ENCODE peak calls at places on chromosomes 16 and 17, in ten cellular contexts. One of them, this sample, is unnamed. For H3K4me1 and H3K9me3, the result is how much of the 10 kb centered on the place peaks cover.

GRCh38 chr17:40550608-40551007 is 14.7 kb downstream of the CCR7 start:
- DNase-seq in RWPE2: no peak
- DNase-seq in psoas muscle: peak
- DNase-seq in CD8-positive, alpha-beta T cell: no peak
- DNase-seq in A549: peak
- DNase-seq in prostate gland: no peak
- DNase-seq in transverse colon: peak
- DNase-seq in OCI-LY7: no peak
- DNase-seq in GM23248: peak
- DNase-seq in heart right ventricle: peak
- DNase-seq in this sample: peak

GRCh38 chr17:57553991-57554825 is 190.9 kb downstream of the CCDC182 start:
- DNase-seq in RWPE2: no peak
- DNase-seq in psoas muscle: no peak
- DNase-seq in CD8-positive, alpha-beta T cell: no peak
- DNase-seq in A549: peak
- DNase-seq in prostate gland: no peak
- DNase-seq in transverse colon: peak
- DNase-seq in OCI-LY7: peak
- DNase-seq in GM23248: no peak
- DNase-seq in heart right ventricle: no peak
- DNase-seq in this sample: no peak

GRCh38 chr16:10971560-10971961 is 27.2 kb downstream of the CLEC16A start:
- DNase-seq in RWPE2: no peak
- DNase-seq in psoas muscle: no peak
- DNase-seq in CD8-positive, alpha-beta T cell: peak
- DNase-seq in A549: peak
- DNase-seq in prostate gland: peak
- DNase-seq in transverse colon: peak
- DNase-seq in OCI-LY7: peak
- DNase-seq in GM23248: peak
- DNase-seq in heart right ventricle: no peak
- DNase-seq in this sample: peak

GRCh38 chr17:75525806-75526554 is 483 bp downstream of the LLGL2 start:
- DNase-seq in RWPE2: peak
- DNase-seq in psoas muscle: no peak
- DNase-seq in CD8-positive, alpha-beta T cell: peak
- DNase-seq in A549: no peak
- DNase-seq in prostate gland: no peak
- DNase-seq in transverse colon: peak
- DNase-seq in OCI-LY7: no peak
- DNase-seq in GM23248: no peak
- DNase-seq in heart right ventricle: no peak
- DNase-seq in this sample: peak

GRCh38 chr16:77993586-77993985 is 28.8 kb upstream of the CLEC3A start:
- DNase-seq in RWPE2: no peak
- DNase-seq in psoas muscle: no peak
- DNase-seq in CD8-positive, alpha-beta T cell: no peak
- DNase-seq in A549: no peak
- DNase-seq in prostate gland: no peak
- DNase-seq in transverse colon: no peak
- DNase-seq in OCI-LY7: no peak
- DNase-seq in GM23248: peak
- DNase-seq in heart right ventricle: no peak
- DNase-seq in this sample: no peak

GRCh38 chr17:22569459-22570143 is 877.3 kb downstream of the KCNJ18 start:
- DNase-seq in RWPE2: no peak
- DNase-seq in psoas muscle: no peak
- DNase-seq in CD8-positive, alpha-beta T cell: no peak
- DNase-seq in A549: no peak
- DNase-seq in prostate gland: no peak
- DNase-seq in transverse colon: no peak
- DNase-seq in OCI-LY7: no peak
- DNase-seq in GM23248: no peak
- DNase-seq in heart right ventricle: no peak
- DNase-seq in this sample: no peak

GRCh38 chr17:30208214-30208613 is 27.3 kb downstream of the SLC6A4 start:
- DNase-seq in RWPE2: no peak
- DNase-seq in psoas muscle: no peak
- DNase-seq in CD8-positive, alpha-beta T cell: no peak
- DNase-seq in A549: no peak
- DNase-seq in prostate gland: no peak
- DNase-seq in transverse colon: no peak
- DNase-seq in OCI-LY7: no peak
- DNase-seq in GM23248: no peak
- DNase-seq in heart right ventricle: no peak
- DNase-seq in this sample: no peak

GRCh38 chr17:62566996-62567578 is 60.4 kb upstream of the MRC2 start:
- DNase-seq in RWPE2: no peak
- DNase-seq in psoas muscle: no peak
- DNase-seq in CD8-positive, alpha-beta T cell: no peak
- DNase-seq in A549: no peak
- DNase-seq in prostate gland: no peak
- DNase-seq in transverse colon: no peak
- DNase-seq in OCI-LY7: no peak
- DNase-seq in GM23248: no peak
- DNase-seq in heart right ventricle: no peak
- DNase-seq in this sample: no peak

GRCh38 chr16:23869052-23869451 is 33.3 kb downstream of the PRKCB start:
- DNase-seq in RWPE2: no peak
- DNase-seq in psoas muscle: no peak
- DNase-seq in CD8-positive, alpha-beta T cell: peak
- DNase-seq in A549: no peak
- DNase-seq in prostate gland: no peak
- DNase-seq in transverse colon: no peak
- DNase-seq in OCI-LY7: no peak
- DNase-seq in GM23248: no peak
- DNase-seq in heart right ventricle: no peak
- DNase-seq in this sample: no peak

GRCh38 chr17:75340636-75341035 is 51.4 kb upstream of the SLC25A19 start:
- DNase-seq in RWPE2: no peak
- DNase-seq in psoas muscle: no peak
- DNase-seq in CD8-positive, alpha-beta T cell: no peak
- DNase-seq in A549: no peak
- DNase-seq in prostate gland: no peak
- DNase-seq in transverse colon: no peak
- DNase-seq in OCI-LY7: no peak
- DNase-seq in GM23248: peak
- DNase-seq in heart right ventricle: no peak
- DNase-seq in this sample: no peak

GRCh38 chr16:29835926-29836325 is 15.7 kb downstream of the MVP start:
- DNase-seq in RWPE2: no peak
- DNase-seq in psoas muscle: no peak
- DNase-seq in CD8-positive, alpha-beta T cell: no peak
- DNase-seq in A549: no peak
- DNase-seq in prostate gland: no peak
- DNase-seq in transverse colon: no peak
- DNase-seq in OCI-LY7: no peak
- DNase-seq in GM23248: no peak
- DNase-seq in heart right ventricle: no peak
- DNase-seq in this sample: no peak

DNA sequence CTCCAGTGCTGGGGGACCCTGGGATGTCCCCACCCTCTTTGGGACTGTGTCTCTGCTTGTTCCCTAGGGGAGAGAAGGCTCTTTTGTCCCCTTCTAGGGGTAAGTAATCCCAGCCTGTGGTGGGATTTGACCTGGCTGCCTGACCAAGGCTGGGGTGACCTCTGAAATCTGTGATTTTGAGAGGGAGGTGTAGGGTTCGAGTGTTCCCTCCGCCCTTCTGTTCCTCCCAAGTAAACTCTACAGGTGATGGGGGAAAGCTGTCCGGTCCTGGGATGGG is 617 bp downstream of the TMEM92 start:
- DNase-seq in RWPE2: no peak
- DNase-seq in psoas muscle: no peak
- DNase-seq in CD8-positive, alpha-beta T cell: no peak
- DNase-seq in A549: no peak
- DNase-seq in prostate gland: no peak
- DNase-seq in transverse colon: peak
- DNase-seq in OCI-LY7: no peak
- DNase-seq in GM23248: no peak
- DNase-seq in heart right ventricle: no peak
- DNase-seq in this sample: no peak
- H3K4me1 ChIP-seq in RWPE2: under half
- H3K4me1 ChIP-seq in psoas muscle: under half
- H3K4me1 ChIP-seq in CD8-positive, alpha-beta T cell: under half
- H3K4me1 ChIP-seq in A549: half or more
- H3K4me1 ChIP-seq in prostate gland: under half
- H3K4me1 ChIP-seq in transverse colon: under half
- H3K4me1 ChIP-seq in OCI-LY7: under half
- H3K4me1 ChIP-seq in GM23248: half or more
- H3K4me1 ChIP-seq in heart right ventricle: under half
- H3K4me1 ChIP-seq in this sample: under half

DNA sequence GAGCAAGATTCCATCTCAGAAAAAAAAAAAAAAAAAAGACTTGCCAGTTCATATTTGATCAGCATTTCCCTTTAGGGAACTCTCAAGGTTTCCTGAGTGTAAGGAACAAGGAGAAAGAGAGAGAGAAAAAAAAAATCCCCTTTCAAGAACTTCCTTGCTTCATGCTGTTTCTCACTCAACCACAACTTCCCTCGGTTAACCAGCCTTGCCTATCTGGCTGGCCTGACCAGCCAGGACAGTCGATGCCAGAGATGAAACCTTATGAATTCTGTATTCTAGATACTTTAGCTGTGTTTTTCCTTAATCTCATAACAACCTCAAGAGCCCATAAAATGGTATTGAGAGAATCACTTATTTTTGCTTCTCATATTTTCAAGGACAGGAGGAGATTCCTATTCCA is 2.6 kb upstream of the N4BP1 start:
- DNase-seq in RWPE2: no peak
- DNase-seq in psoas muscle: no peak
- DNase-seq in CD8-positive, alpha-beta T cell: no peak
- DNase-seq in A549: no peak
- DNase-seq in prostate gland: no peak
- DNase-seq in transverse colon: no peak
- DNase-seq in OCI-LY7: no peak
- DNase-seq in GM23248: no peak
- DNase-seq in heart right ventricle: no peak
- DNase-seq in this sample: no peak
- H3K27ac ChIP-seq in RWPE2: peak
- H3K27ac ChIP-seq in psoas muscle: peak
- H3K27ac ChIP-seq in CD8-positive, alpha-beta T cell: peak
- H3K27ac ChIP-seq in A549: no peak
- H3K27ac ChIP-seq in prostate gland: peak
- H3K27ac ChIP-seq in transverse colon: peak
- H3K27ac ChIP-seq in OCI-LY7: peak
- H3K27ac ChIP-seq in GM23248: no peak
- H3K27ac ChIP-seq in heart right ventricle: peak
- H3K27ac ChIP-seq in this sample: no peak

GRCh38 chr16:21185659-21186325 is 25.6 kb downstream of the ZP2 start:
- DNase-seq in RWPE2: no peak
- DNase-seq in psoas muscle: no peak
- DNase-seq in CD8-positive, alpha-beta T cell: no peak
- DNase-seq in A549: no peak
- DNase-seq in prostate gland: no peak
- DNase-seq in transverse colon: peak
- DNase-seq in OCI-LY7: no peak
- DNase-seq in GM23248: no peak
- DNase-seq in heart right ventricle: no peak
- DNase-seq in this sample: no peak

GRCh38 chr16:21186326-21186691 is 25.1 kb downstream of the ZP2 start:
- DNase-seq in RWPE2: no peak
- DNase-seq in psoas muscle: no peak
- DNase-seq in CD8-positive, alpha-beta T cell: no peak
- DNase-seq in A549: no peak
- DNase-seq in prostate gland: no peak
- DNase-seq in transverse colon: no peak
- DNase-seq in OCI-LY7: no peak
- DNase-seq in GM23248: no peak
- DNase-seq in heart right ventricle: no peak
- DNase-seq in this sample: no peak

GRCh38 chr16:21183995-21184394 is 25.5 kb downstream of the LDAF1 start:
- DNase-seq in RWPE2: no peak
- DNase-seq in psoas muscle: no peak
- DNase-seq in CD8-positive, alpha-beta T cell: no peak
- DNase-seq in A549: no peak
- DNase-seq in prostate gland: no peak
- DNase-seq in transverse colon: no peak
- DNase-seq in OCI-LY7: no peak
- DNase-seq in GM23248: no peak
- DNase-seq in heart right ventricle: no peak
- DNase-seq in this sample: no peak

GRCh38 chr16:21179983-21180365 is 21.5 kb downstream of the LDAF1 start:
- DNase-seq in RWPE2: no peak
- DNase-seq in psoas muscle: no peak
- DNase-seq in CD8-positive, alpha-beta T cell: no peak
- DNase-seq in A549: no peak
- DNase-seq in prostate gland: no peak
- DNase-seq in transverse colon: no peak
- DNase-seq in OCI-LY7: no peak
- DNase-seq in GM23248: no peak
- DNase-seq in heart right ventricle: no peak
- DNase-seq in this sample: no peak

DNA sequence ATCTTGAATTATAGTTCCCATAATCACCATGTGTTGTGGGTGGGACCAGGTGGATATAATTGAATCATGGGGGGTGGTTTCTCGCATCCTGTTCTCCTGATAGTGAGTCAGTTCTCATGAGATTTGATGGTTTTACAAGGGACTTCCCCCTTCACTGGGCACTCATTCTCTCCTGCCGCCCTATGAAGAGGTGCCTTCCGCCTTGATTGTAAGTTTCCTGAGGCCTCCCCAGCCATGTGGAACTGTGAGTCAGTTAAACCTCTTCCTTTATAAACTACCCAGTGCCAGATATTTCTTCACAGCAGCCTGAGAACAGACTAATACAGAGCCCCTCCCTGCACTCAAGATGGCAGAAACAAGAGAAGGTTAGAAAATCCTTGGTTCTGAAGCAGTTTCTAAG is 26.4 kb downstream of the LDAF1 start:
- DNase-seq in RWPE2: no peak
- DNase-seq in psoas muscle: no peak
- DNase-seq in CD8-positive, alpha-beta T cell: no peak
- DNase-seq in A549: no peak
- DNase-seq in prostate gland: no peak
- DNase-seq in transverse colon: no peak
- DNase-seq in OCI-LY7: no peak
- DNase-seq in GM23248: peak
- DNase-seq in heart right ventricle: no peak
- DNase-seq in this sample: no peak
- H3K9me3 ChIP-seq in RWPE2: under half
- H3K9me3 ChIP-seq in psoas muscle: under half
- H3K9me3 ChIP-seq in CD8-positive, alpha-beta T cell: under half
- H3K9me3 ChIP-seq in A549: under half
- H3K9me3 ChIP-seq in prostate gland: under half
- H3K9me3 ChIP-seq in transverse colon: under half
- H3K9me3 ChIP-seq in OCI-LY7: under half
- H3K9me3 ChIP-seq in GM23248: under half
- H3K9me3 ChIP-seq in heart right ventricle: under half
- H3K9me3 ChIP-seq in this sample: under half

GRCh38 chr17:45228121-45228941 is 6.6 kb downstream of the FMNL1 start:
- DNase-seq in RWPE2: no peak
- DNase-seq in psoas muscle: no peak
- DNase-seq in CD8-positive, alpha-beta T cell: peak
- DNase-seq in A549: peak
- DNase-seq in prostate gland: no peak
- DNase-seq in transverse colon: peak
- DNase-seq in OCI-LY7: peak
- DNase-seq in GM23248: no peak
- DNase-seq in heart right ventricle: no peak
- DNase-seq in this sample: peak
- H3K4me1 ChIP-seq in RWPE2: half or more
- H3K4me1 ChIP-seq in psoas muscle: under half
- H3K4me1 ChIP-seq in CD8-positive, alpha-beta T cell: half or more
- H3K4me1 ChIP-seq in A549: half or more
- H3K4me1 ChIP-seq in prostate gland: under half
- H3K4me1 ChIP-seq in transverse colon: under half
- H3K4me1 ChIP-seq in OCI-LY7: half or more
- H3K4me1 ChIP-seq in GM23248: under half
- H3K4me1 ChIP-seq in heart right ventricle: half or more
- H3K4me1 ChIP-seq in this sample: under half

GRCh38 chr17:17104036-17104435 is 61.8 kb downstream of the MPRIP start:
- DNase-seq in RWPE2: no peak
- DNase-seq in psoas muscle: no peak
- DNase-seq in CD8-positive, alpha-beta T cell: no peak
- DNase-seq in A549: no peak
- DNase-seq in prostate gland: no peak
- DNase-seq in transverse colon: no peak
- DNase-seq in OCI-LY7: no peak
- DNase-seq in GM23248: no peak
- DNase-seq in heart right ventricle: no peak
- DNase-seq in this sample: no peak
- H3K27ac ChIP-seq in RWPE2: no peak
- H3K27ac ChIP-seq in psoas muscle: peak
- H3K27ac ChIP-seq in CD8-positive, alpha-beta T cell: no peak
- H3K27ac ChIP-seq in A549: no peak
- H3K27ac ChIP-seq in prostate gland: no peak
- H3K27ac ChIP-seq in transverse colon: no peak
- H3K27ac ChIP-seq in OCI-LY7: no peak
- H3K27ac ChIP-seq in GM23248: no peak
- H3K27ac ChIP-seq in heart right ventricle: peak
- H3K27ac ChIP-seq in this sample: no peak

This sample was measured in right cardiac atrium.